ENCODE peak calls at places on chromosomes 1 and 21, in four cellular contexts. G is pancreas, L is Peyer's patch, B is prostate gland. X is an unnamed sample.

GRCh38 chr1:235253219-235253640 is 74.7 kb downstream of the ARID4B start:
- DNase-seq in G (peak; percentile 73), L (no peak), B (peak; percentile 33), X (peak; percentile 65)

GRCh38 chr1:168531605-168532345 is 12.0 kb downstream of the XCL2 start:
- DNase-seq in G (no peak), L (no peak), B (no peak), X (no peak)

GRCh38 chr1:36622741-36623648 is 140.3 kb upstream of the CSF3R start:
- DNase-seq in G (peak; percentile 70), L (no peak), B (no peak), X (no peak)

GRCh38 chr1:92367496-92367895 is 68.6 kb downstream of the RPAP2 start:
- DNase-seq in G (no peak), L (no peak), B (no peak), X (no peak)

GRCh38 chr1:114122891-114123621 is 30.6 kb downstream of the SYT6 start:
- DNase-seq in G (no peak), L (no peak), B (no peak), X (no peak)

GRCh38 chr21:35025206-35026152 is 23.6 kb downstream of the RUNX1 start:
- DNase-seq in G (no peak), L (no peak), B (no peak), X (no peak)

GRCh38 chr1:91742848-91743292 is 143.1 kb downstream of the TGFBR3 start:
- DNase-seq in G (peak; percentile 72), L (no peak), B (peak; percentile 55), X (peak; percentile 39)

GRCh38 chr1:234114648-234115307 is 210.3 kb downstream of the SLC35F3 start:
- DNase-seq in G (peak; percentile 32), L (no peak), B (peak; percentile 19), X (peak; percentile 18)

GRCh38 chr1:207051615-207051943 is 571 bp upstream of the YOD1 start:
- DNase-seq in G (no peak), L (no peak), B (no peak), X (no peak)
- H3K4me3 ChIP-seq in G (no peak overlapping the region), L (peak overlapping the region; percentile 82), B (no peak overlapping the region), X (no peak overlapping the region)

DNA sequence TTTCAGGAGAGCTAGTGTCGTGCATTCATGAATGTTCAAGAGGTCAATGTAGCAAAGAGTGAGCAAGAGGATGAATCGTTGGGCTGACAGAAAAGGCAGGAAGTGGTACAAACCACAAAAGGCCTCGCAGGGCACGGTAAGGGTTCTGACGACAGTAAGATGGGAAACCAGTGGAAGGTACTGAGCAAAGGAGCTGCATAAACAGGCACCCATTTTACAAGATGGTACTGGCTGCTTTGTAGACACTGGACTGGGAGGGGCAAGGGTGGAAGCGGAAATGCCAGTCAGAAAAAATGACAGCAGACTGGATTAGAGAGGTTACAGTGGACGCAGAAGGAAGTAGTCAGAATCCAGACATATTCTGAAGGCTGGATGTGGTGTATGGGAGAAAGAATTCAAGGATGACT is 123.5 kb downstream of the PTPN14 start:
- DNase-seq in G (no peak), L (no peak), B (no peak), X (peak; percentile 10)
- H3K4me1 ChIP-seq in G (no peaks in the 10 kb centered on the region), L (no peaks in the 10 kb centered on the region), B (no peaks in the 10 kb centered on the region), X (peaks cover 17% of the 10 kb centered on the region)

DNA sequence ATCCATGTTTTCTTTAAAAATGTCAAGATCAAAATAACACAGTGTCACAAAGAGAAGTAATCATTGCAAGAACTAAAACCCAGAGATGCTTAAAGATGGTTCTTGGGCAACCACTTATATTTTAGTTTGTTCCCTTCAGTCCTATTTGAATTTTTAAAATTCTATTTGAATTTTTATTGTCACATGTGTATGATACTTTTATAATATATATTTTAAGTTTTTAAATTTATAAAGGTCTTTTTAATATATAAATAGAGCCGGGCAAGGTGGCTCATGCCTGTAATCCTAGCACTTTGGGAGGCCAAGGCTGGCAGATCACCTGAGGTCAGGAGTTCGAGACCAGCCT is 22.3 kb upstream of the DISC1 start:
- DNase-seq in G (no peak), L (no peak), B (no peak), X (no peak)
- TF ChIP-seq CTCF in G (peak; percentile 0), L (no peak), B (no peak), X (no peak)

GRCh38 chr1:41726899-41727748 is 191.6 kb downstream of the HIVEP3 start:
- DNase-seq in G (no peak), L (no peak), B (no peak), X (peak; percentile 16)
- H3K4me3 ChIP-seq in G (no peak overlapping the region), L (no peak overlapping the region), B (no peak overlapping the region), X (no peak overlapping the region)

GRCh38 chr1:226661965-226662364 is 77.1 kb downstream of the ITPKB start:
- DNase-seq in G (no peak), L (peak; percentile 15), B (no peak), X (no peak)

GRCh38 chr1:226664413-226665101 is 74.5 kb downstream of the ITPKB start:
- DNase-seq in G (peak; percentile 58), L (no peak), B (no peak), X (no peak)

GRCh38 chr1:226663327-226663704 is 75.8 kb downstream of the ITPKB start:
- DNase-seq in G (no peak), L (no peak), B (no peak), X (no peak)

GRCh38 chr1:226661271-226661670 is 77.8 kb downstream of the ITPKB start:
- DNase-seq in G (no peak), L (no peak), B (no peak), X (no peak)

DNA sequence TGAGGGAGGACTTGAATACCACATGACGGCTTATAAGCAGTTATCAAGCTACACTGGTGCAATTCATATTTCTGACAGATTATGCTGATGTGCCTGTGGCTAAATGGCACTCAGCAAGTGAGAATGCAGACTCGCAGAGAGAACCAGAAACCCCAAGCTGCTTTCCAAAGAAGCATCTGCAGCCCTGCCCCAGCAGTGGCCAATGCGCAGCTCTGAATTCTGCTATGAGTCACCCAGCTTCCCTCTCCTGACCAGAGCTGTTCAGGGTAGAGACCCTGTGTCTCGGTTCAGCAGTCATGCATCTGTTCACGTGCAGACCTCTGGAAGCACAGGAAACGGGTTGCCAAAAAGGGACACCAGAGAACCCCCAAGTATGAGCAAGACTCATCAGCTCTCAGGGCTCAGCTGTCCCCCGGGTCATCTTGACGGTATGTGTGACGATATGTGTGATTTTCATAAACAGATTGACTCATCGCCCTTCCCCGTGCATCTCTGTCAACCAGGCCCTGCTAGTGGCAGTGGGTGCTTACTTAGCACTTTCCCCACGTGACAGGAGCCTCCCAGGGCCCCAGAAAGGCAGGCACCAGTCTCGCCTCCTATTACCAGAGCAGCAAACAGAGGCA is 76.3 kb downstream of the ITPKB start:
- DNase-seq in G (peak; percentile 27), L (peak; percentile 52), B (peak; percentile 47), X (peak; percentile 40)
- H3K4me1 ChIP-seq in G (peaks cover 11% of the 10 kb centered on the region), L (peaks cover 83% of the 10 kb centered on the region), B (peaks cover 45% of the 10 kb centered on the region), X (peaks cover 27% of the 10 kb centered on the region)

GRCh38 chr1:221840511-221841243 is 98.8 kb upstream of the DUSP10 start:
- DNase-seq in G (no peak), L (no peak), B (no peak), X (no peak)

GRCh38 chr1:221841291-221841982 is 99.5 kb upstream of the DUSP10 start:
- DNase-seq in G (no peak), L (no peak), B (no peak), X (no peak)

GRCh38 chr1:221837886-221838285 is 96.0 kb upstream of the DUSP10 start:
- DNase-seq in G (no peak), L (no peak), B (no peak), X (no peak)

GRCh38 chr1:221839321-221839720 is 97.4 kb upstream of the DUSP10 start:
- DNase-seq in G (no peak), L (no peak), B (no peak), X (no peak)

GRCh38 chr1:221839794-221840395 is 98.0 kb upstream of the DUSP10 start:
- DNase-seq in G (peak; percentile 81), L (no peak), B (no peak), X (no peak)
- TF ChIP-seq CTCF in G (no peak), L (no peak), B (no peak), X (no peak)

DNA sequence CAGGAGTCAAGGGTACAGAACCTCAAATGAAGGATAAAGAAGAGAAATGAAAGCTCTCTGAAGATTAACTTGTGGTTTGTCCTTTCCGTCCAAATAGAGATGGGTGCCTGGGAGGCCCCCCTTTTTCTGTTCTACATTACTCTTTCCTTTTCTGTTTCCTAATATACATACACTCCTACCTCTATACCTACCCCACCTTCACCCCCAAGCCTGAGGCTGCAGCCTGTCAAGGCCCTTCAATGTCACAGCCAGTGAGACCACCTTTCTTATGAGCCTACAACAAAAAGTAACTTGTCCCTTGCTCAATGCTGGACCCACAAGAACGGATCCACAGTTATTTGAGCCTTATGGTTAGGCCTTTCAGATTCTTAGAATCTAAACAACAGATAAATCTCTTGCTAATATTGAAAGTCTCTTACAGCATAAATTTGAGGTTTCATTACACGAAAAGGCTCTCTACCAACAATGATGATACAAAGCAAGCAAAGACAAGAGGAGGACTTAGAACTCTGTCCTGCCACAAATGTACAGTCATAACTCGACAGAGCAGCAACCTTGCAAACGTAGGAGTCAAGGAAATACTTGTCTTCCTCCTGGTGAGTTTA is 4.1 kb upstream of the TRAF3IP3 start:
- DNase-seq in G (no peak), L (no peak), B (no peak), X (no peak)
- H3K4me3 ChIP-seq in G (no peak overlapping the region), L (no peak overlapping the region), B (no peak overlapping the region), X (no peak overlapping the region)

GRCh38 chr21:33947451-33948095 is 32.0 kb upstream of the ATP5PO start:
- DNase-seq in G (peak; percentile 76), L (peak; percentile 73), B (peak; percentile 89), X (peak; percentile 90)

GRCh38 chr21:33948096-33948950 is 32.7 kb upstream of the ATP5PO start:
- DNase-seq in G (peak; percentile 52), L (no peak), B (peak; percentile 71), X (peak; percentile 75)

GRCh38 chr21:33950425-33951079 is 34.9 kb upstream of the ATP5PO start:
- DNase-seq in G (no peak), L (no peak), B (no peak), X (no peak)

GRCh38 chr21:33949516-33950424 is 34.2 kb upstream of the ATP5PO start:
- DNase-seq in G (no peak), L (no peak), B (no peak), X (no peak)

GRCh38 chr21:33948951-33949444 is 33.4 kb upstream of the ATP5PO start:
- DNase-seq in G (no peak), L (no peak), B (no peak), X (no peak)
- H3K4me1 ChIP-seq in G (no peaks in the 10 kb centered on the region), L (peaks cover 26% of the 10 kb centered on the region), B (peaks cover 5% of the 10 kb centered on the region), X (peaks cover 25% of the 10 kb centered on the region)

DNA sequence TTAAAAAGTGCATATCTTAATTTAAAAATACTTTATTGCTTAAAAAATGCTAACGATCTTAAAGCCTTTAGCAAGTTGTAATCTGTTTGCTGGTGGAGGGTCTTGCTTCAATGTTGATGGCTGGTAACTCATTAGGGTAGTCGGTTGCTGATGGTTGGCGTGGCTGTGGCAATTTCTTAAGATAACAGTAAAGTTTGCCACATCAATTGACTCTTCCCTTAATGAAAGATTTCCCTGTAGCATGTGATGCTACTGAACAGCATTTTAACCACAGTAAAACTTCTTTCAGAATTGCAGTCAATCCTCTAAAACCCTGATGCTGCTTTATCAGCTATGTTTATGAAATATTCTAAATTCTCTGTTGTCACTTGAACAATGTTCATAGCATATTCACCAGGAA is 6.8 kb upstream of the SAMD13 start:
- DNase-seq in G (no peak), L (no peak), B (no peak), X (no peak)
- TF ChIP-seq CTCF in G (no peak), L (no peak), B (no peak), X (no peak)

X was measured in thyroid gland.